ENCODE peak calls at places on chromosomes 2 and 18, in nine cellular contexts. I, H, B, X, Y, Q, E, L and M are unnamed samples.

GRCh38 chr2:240165034-240165433 is 24.6 kb upstream of the OTOS start:
- DNase-seq in B (no peak), H (no peak), X (no peak), E (no peak), Y (no peak), L (peak; percentile 26), I (no peak), Q (no peak), M (no peak)

GRCh38 chr18:29882620-29883019 is 1159.9 kb downstream of the DSC3 start:
- DNase-seq in X (no peak), L (no peak), Y (no peak), I (peak; percentile 3), H (peak; percentile 6), E (no peak), Q (no peak), B (no peak), M (no peak)

GRCh38 chr18:49967171-49967570 is 153.8 kb upstream of the ACAA2 start:
- DNase-seq in Q (peak; percentile 15), Y (no peak), X (no peak), L (peak; percentile 67), E (no peak), I (no peak), B (peak; percentile 56), H (no peak), M (no peak)

GRCh38 chr18:23279931-23280330 is 144.6 kb downstream of the CABLES1 start:
- DNase-seq in I (no peak), B (no peak), L (no peak), H (no peak), E (no peak), Q (no peak), X (no peak), Y (no peak), M (no peak)

GRCh38 chr2:64017811-64018714 is 1.2 kb downstream of the VPS54 start:
- DNase-seq in X (no peak), L (no peak), B (no peak), Q (no peak), H (peak; percentile 54), I (peak; percentile 29), E (peak; percentile 13), Y (no peak), M (peak; percentile 26)

GRCh38 chr2:174683392-174683759 is 80.9 kb downstream of the CHRNA1 start:
- DNase-seq in B (no peak), Y (no peak), H (peak; percentile 61), L (no peak), Q (peak; percentile 50), X (no peak), E (no peak), I (peak; percentile 50), M (peak; percentile 67)

GRCh38 chr2:230816735-230817134 is 48.0 kb upstream of the ITM2C start:
- DNase-seq in Y (peak; percentile 59), I (no peak), L (no peak), E (peak; percentile 33), X (peak; percentile 35), H (no peak), Q (no peak), B (no peak), M (no peak)

GRCh38 chr2:164498841-164499240 is 122.4 kb downstream of the GRB14 start:
- DNase-seq in L (no peak), Y (no peak), Q (no peak), B (no peak), I (no peak), H (no peak), X (no peak), E (no peak), M (no peak)

GRCh38 chr2:157229572-157229971 is 27.9 kb upstream of the GALNT5 start:
- DNase-seq in E (no peak), L (no peak), H (peak; percentile 93), I (peak; percentile 94), X (no peak), B (no peak), Q (no peak), Y (no peak), M (peak; percentile 93)

GRCh38 chr18:68940039-68940438 is 142.2 kb downstream of the CCDC102B start:
- DNase-seq in Q (no peak), L (no peak), H (peak; percentile 4), I (no peak), X (no peak), E (no peak), Y (no peak), B (no peak), M (no peak)

GRCh38 chr2:238505119-238505891 is 78.6 kb downstream of the ASB1 start:
- DNase-seq in Q (no peak), I (peak; percentile 41), X (no peak), E (no peak), L (no peak), Y (no peak), B (no peak), H (no peak), M (no peak)

GRCh38 chr2:54610700-54611099 is 112.8 kb upstream of the EML6 start:
- DNase-seq in X (no peak), Y (no peak), B (no peak), Q (no peak), E (no peak), I (peak; percentile 68), L (no peak), H (no peak), M (peak; percentile 60)

GRCh38 chr2:97713296-97714083 is at the start of gene ZAP70:
- DNase-seq in Q (no peak), H (no peak), E (no peak), L (peak; percentile 40), I (no peak), B (no peak), Y (peak; percentile 35), X (peak; percentile 10), M (no peak)
- H3K4me3 ChIP-seq in Q (no peak within 1 kb of the TSS), H (no peak within 1 kb of the TSS), E (no peak within 1 kb of the TSS), L (no peak within 1 kb of the TSS), I (no peak within 1 kb of the TSS), B (no peak within 1 kb of the TSS), Y (no peak within 1 kb of the TSS), X (no peak within 1 kb of the TSS), M (no peak within 1 kb of the TSS)

DNA sequence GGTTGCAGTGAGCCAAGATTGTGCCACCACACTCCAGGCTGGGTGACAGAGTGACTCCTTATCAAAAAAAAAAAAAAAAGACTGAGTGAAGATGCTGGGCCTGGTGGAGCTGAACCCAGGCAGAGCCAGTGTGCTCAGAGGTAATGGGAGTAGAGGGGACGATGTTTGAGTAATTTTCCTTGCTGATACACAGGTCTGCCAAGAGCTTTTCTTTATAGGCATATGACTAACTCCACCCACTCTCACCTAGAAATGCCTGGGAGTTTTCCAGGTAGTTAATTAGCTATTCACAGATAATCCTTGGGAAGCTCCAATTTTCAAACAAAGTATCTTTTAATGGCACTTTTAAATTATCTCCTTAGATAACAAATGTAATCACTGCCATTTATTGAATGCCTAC is 33.4 kb upstream of the ACSL3 start:
- DNase-seq in Y (no peak), B (no peak), H (no peak), L (no peak), Q (no peak), E (no peak), X (no peak), I (no peak), M (no peak)
- TF ChIP-seq CTCF in Y (no peak), B (no peak), H (no peak), L (no peak), Q (no peak), E (no peak), X (no peak), I (no peak), M (no peak)

GRCh38 chr2:36695746-36696415 is 626 bp upstream of the VIT start:
- DNase-seq in L (no peak), Q (no peak), H (peak; percentile 69), Y (no peak), I (peak; percentile 65), X (no peak), E (no peak), B (no peak), M (peak; percentile 78)

GRCh38 chr2:36692078-36692477 is 4.4 kb upstream of the VIT start:
- DNase-seq in X (no peak), B (no peak), E (no peak), Q (no peak), H (no peak), Y (no peak), L (no peak), I (no peak), M (no peak)

GRCh38 chr2:36697424-36698066 is 1.0 kb downstream of the VIT start:
- DNase-seq in Y (no peak), Q (no peak), X (no peak), E (no peak), B (no peak), I (no peak), L (no peak), H (peak; percentile 40), M (peak; percentile 49)

GRCh38 chr2:36696533-36696932 is at the start of gene VIT:
- DNase-seq in H (peak; percentile 41), Q (no peak), I (peak; percentile 30), E (no peak), Y (no peak), X (no peak), B (no peak), L (no peak), M (peak; percentile 69)

DNA sequence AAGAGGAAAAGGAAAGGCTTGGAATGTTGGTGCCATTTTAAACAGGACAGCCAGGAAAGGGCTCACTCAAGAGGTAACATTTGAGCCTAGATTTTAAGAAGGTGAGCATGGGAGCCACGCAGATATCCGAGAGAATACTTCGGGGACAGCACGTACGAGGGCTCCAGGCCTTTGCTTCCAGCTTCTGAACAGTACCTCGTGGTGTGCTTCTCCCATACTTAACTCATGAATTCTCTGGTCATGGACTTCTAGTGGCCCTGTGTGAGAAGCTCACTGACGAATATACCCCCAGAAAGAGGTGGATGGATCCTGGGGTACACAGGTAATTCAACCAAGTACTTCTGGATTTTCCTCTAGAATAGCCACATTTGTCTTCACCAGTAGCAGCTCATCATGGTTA is 2.7 kb upstream of the VIT start:
- DNase-seq in Y (no peak), I (no peak), Q (no peak), B (no peak), E (no peak), X (no peak), H (no peak), L (no peak), M (no peak)
- H3K4me3 ChIP-seq in Y (no peak overlapping the region), I (no peak overlapping the region), Q (no peak overlapping the region), B (no peak overlapping the region), E (no peak overlapping the region), X (no peak overlapping the region), H (no peak overlapping the region), L (no peak overlapping the region), M (no peak overlapping the region)

DNA sequence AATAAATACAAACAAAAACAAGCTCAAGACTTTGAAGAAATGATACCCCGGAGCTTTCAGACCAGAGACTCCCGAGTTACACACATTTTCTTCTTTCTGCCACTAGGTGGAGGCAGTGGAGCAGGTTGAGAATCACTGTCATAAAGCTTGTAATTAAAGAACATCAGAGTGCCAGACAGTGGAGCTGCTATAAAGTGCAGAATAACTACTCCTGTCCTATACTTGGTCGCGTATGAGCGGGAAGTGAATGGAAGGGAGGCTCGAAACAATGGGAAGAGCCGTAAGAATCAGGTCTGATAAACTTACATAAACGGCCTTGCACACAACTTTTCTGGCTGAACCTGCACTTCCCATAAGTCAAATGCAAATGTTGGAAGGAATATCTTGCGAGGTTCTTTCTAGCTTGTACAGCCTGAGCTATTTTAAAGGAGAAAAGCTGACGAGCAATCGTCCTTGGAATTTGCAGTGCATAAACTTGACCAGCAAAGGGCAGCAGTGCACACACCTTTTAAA is 189.0 kb downstream of the RPIA start:
- DNase-seq in B (peak; percentile 43), Y (no peak), I (peak; percentile 12), H (peak; percentile 64), E (peak; percentile 16), L (no peak), Q (peak; percentile 43), X (no peak), M (peak; percentile 44)
- TF ChIP-seq CTCF in B (peak; percentile 64), Y (peak; percentile 80), I (peak; percentile 87), H (peak; percentile 79), E (peak; percentile 68), L (peak; percentile 79), Q (peak; percentile 84), X (peak; percentile 85), M (peak; percentile 87)